ENCODE peak calls at places on chromosome 21, in five cellular contexts. Z is IMR-90, N is GM12878, Y is A549, J is K562. H is an unnamed sample.
A peak's percentile ranks its signal among the peaks of the same experiment; 100 is the strongest.

GRCh38 chr21:26756491-26757159 is 88.6 kb downstream of the ADAMTS1 start:
- DNase-seq in Z (peak; percentile 55), N (no peak), Y (no peak), J (no peak), H (no peak)

GRCh38 chr21:33817663-33818433 is 97.8 kb downstream of the ATP5PO start:
- DNase-seq in Z (no peak), N (no peak), Y (no peak), J (no peak), H (peak; percentile 42)

GRCh38 chr21:42704861-42705260 is 51.4 kb downstream of the PDE9A start:
- DNase-seq in Z (no peak), N (no peak), Y (no peak), J (no peak), H (no peak)

GRCh38 chr21:36065497-36066036 is 4.3 kb upstream of the CBR1 start:
- DNase-seq in Z (peak; percentile 65), N (no peak), Y (no peak), J (no peak), H (no peak)

GRCh38 chr21:33924766-33925100 is 9.1 kb upstream of the ATP5PO start:
- DNase-seq in Z (no peak), N (no peak), Y (no peak), J (peak; percentile 13), H (peak; percentile 32)

GRCh38 chr21:16117851-16118592 is 388.2 kb downstream of the USP25 start:
- DNase-seq in Z (peak; percentile 88), N (no peak), Y (no peak), J (no peak), H (no peak)

GRCh38 chr21:31213787-31214186 is 130.3 kb downstream of the TIAM1 start:
- DNase-seq in Z (no peak), N (no peak), Y (no peak), J (no peak), H (no peak)

GRCh38 chr21:28991861-28992525 is 684 bp downstream of the LTN1 start:
- DNase-seq in Z (no peak), N (no peak), Y (no peak), J (peak; percentile 31), H (no peak)

GRCh38 chr21:34133392-34133791 is 60.0 kb downstream of the MRPS6 start:
- DNase-seq in Z (no peak), N (no peak), Y (no peak), J (no peak), H (no peak)

GRCh38 chr21:18987515-18988026 is 584.0 kb upstream of the TMPRSS15 start:
- DNase-seq in Z (no peak), N (no peak), Y (no peak), J (no peak), H (no peak)

GRCh38 chr21:28253971-28254370 is 738.7 kb downstream of the LTN1 start:
- DNase-seq in Z (no peak), N (no peak), Y (no peak), J (no peak), H (no peak)

GRCh38 chr21:34205811-34206635 is 132.6 kb downstream of the MRPS6 start:
- DNase-seq in Z (no peak), N (peak; percentile 36), Y (no peak), J (no peak), H (no peak)

GRCh38 chr21:22421416-22422190 is 1423.4 kb downstream of the NCAM2 start:
- DNase-seq in Z (no peak), N (no peak), Y (no peak), J (no peak), H (no peak)

GRCh38 chr21:43343095-43343991 is 83.6 kb downstream of the SIK1 start:
- DNase-seq in Z (no peak), N (no peak), Y (peak; percentile 46), J (no peak), H (no peak)

GRCh38 chr21:36041910-36042309 is 18.4 kb downstream of the SETD4 start:
- DNase-seq in Z (no peak), N (no peak), Y (no peak), J (no peak), H (no peak)

GRCh38 chr21:39169906-39170305 is 13.3 kb downstream of the PSMG1 start:
- DNase-seq in Z (no peak), N (no peak), Y (no peak), J (no peak), H (no peak)

GRCh38 chr21:42734323-42734971 is 81.0 kb downstream of the PDE9A start:
- DNase-seq in Z (no peak), N (no peak), Y (peak; percentile 36), J (no peak), H (no peak)

GRCh38 chr21:25370311-25370744 is 237.0 kb downstream of the MRPL39 start:
- DNase-seq in Z (peak; percentile 99), N (no peak), Y (no peak), J (no peak), H (no peak)

GRCh38 chr21:42572906-42573495 is 59.3 kb downstream of the SLC37A1 start:
- DNase-seq in Z (no peak), N (no peak), Y (no peak), J (no peak), H (no peak)

GRCh38 chr21:24716306-24716918 is 890.9 kb downstream of the MRPL39 start:
- DNase-seq in Z (no peak), N (no peak), Y (no peak), J (no peak), H (no peak)

GRCh38 chr21:21018841-21019240 is 20.6 kb downstream of the NCAM2 start:
- DNase-seq in Z (no peak), N (no peak), Y (no peak), J (no peak), H (no peak)

GRCh38 chr21:35989185-35989735 is 71.1 kb downstream of the SETD4 start:
- DNase-seq in Z (no peak), N (no peak), Y (no peak), J (no peak), H (no peak)

GRCh38 chr21:39116761-39117425 is 66.4 kb downstream of the PSMG1 start:
- DNase-seq in Z (no peak), N (no peak), Y (no peak), J (no peak), H (no peak)

GRCh38 chr21:28627691-28628090 is 365.0 kb downstream of the LTN1 start:
- DNase-seq in Z (no peak), N (no peak), Y (no peak), J (no peak), H (no peak)

GRCh38 chr21:42459583-42460215 is 36.3 kb downstream of the RSPH1 start:
- DNase-seq in Z (no peak), N (no peak), Y (no peak), J (no peak), H (no peak)

GRCh38 chr21:34693192-34693810 is 24.5 kb downstream of the CLIC6 start:
- DNase-seq in Z (peak; percentile 74), N (no peak), Y (peak; percentile 28), J (peak; percentile 75), H (peak; percentile 63)

GRCh38 chr21:31162827-31163226 is 124.6 kb upstream of the KRTAP19-8 start:
- DNase-seq in Z (peak; percentile 70), N (no peak), Y (no peak), J (no peak), H (peak; percentile 50)

GRCh38 chr21:38455403-38455802 is 42.9 kb downstream of the ERG start:
- DNase-seq in Z (no peak), N (no peak), Y (no peak), J (no peak), H (no peak)

GRCh38 chr21:16418211-16418610 is 688.4 kb downstream of the USP25 start:
- DNase-seq in Z (no peak), N (no peak), Y (no peak), J (no peak), H (no peak)

GRCh38 chr21:43209575-43210453 is 41.0 kb downstream of the CRYAA start:
- DNase-seq in Z (peak; percentile 81), N (no peak), Y (peak; percentile 66), J (no peak), H (peak; percentile 23)

GRCh38 chr21:33901421-33902288 is 13.9 kb downstream of the ATP5PO start:
- DNase-seq in Z (peak; percentile 67), N (no peak), Y (no peak), J (no peak), H (peak; percentile 62)

GRCh38 chr21:29260461-29260860 is 38.3 kb upstream of the BACH1 start:
- DNase-seq in Z (no peak), N (no peak), Y (no peak), J (no peak), H (no peak)

GRCh38 chr21:41098481-41098880 is 69.5 kb upstream of the BACE2 start:
- DNase-seq in Z (no peak), N (no peak), Y (no peak), J (no peak), H (no peak)

GRCh38 chr21:41100826-41101550 is 67.0 kb upstream of the BACE2 start:
- DNase-seq in Z (no peak), N (no peak), Y (no peak), J (no peak), H (no peak)

GRCh38 chr21:41095983-41096382 is 72.0 kb upstream of the BACE2 start:
- DNase-seq in Z (no peak), N (no peak), Y (no peak), J (no peak), H (no peak)

GRCh38 chr21:41098076-41098475 is 69.9 kb upstream of the BACE2 start:
- DNase-seq in Z (no peak), N (no peak), Y (no peak), J (no peak), H (no peak)
- TF ChIP-seq RCOR1 in Z (no peak), N (no peak), Y (no peak), J (no peak), H (no peak)

DNA sequence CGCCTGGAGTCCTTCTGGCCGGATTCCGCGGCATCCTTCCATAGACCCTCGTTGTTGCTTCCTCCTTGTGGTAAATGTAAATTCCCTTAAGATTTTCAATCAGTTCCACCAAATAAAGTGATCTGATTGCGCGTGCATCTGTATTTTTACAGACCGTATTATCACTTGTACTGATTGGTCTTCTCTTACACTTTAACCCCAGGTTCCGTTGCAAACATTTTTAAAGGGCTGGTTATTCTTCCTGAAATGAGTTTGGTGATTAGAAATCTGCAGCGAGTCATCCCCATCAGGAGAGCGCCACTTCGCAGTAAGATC is 483 bp downstream of the YBEY start:
- DNase-seq in Z (no peak), N (no peak), Y (no peak), J (no peak), H (no peak)
- TF ChIP-seq RCOR1 in Z (no peak), N (no peak), Y (no peak), J (no peak), H (no peak)

DNA sequence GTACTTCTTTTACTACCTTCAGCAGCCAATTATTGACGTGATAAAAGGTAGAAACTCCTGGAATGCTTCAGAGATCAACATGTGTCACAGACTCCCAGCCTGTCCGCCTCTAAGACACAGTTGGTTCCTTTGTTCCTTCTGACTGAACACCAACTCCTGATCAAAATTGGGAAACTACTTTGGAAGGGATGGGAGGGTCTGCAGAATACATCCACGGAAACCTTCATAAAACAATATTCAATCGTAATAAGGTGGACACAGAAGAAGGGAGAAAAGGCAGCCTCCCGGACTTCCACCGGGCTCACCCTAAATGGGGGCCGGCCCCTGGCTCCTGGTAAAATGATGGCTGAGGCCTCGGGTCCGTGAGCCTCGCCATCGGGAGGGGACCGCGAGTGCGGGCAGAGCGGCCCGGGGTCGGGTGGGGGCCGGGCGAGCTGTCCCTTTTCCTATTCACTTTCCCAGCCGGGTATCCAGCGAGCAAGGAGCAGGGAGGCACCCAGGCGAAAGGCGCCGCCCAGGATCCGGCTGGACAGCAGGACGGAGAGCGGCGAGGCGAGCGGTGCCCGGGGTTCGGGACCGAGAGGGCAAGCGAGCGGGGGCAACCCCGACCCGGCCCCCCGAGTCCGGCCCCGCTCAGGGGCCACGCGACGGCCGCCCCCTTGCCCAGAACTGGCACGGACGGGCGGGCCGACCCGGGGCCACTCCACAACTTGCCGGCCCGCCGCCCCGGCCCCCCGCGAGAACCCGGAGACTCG is 802 bp downstream of the NRIP1 start:
- DNase-seq in Z (no peak), N (no peak), Y (peak; percentile 7), J (peak; percentile 49), H (peak; percentile 35)
- TF ChIP-seq RCOR1 in Z (no peak), N (no peak), Y (no peak), J (no peak), H (no peak)

GRCh38 chr21:32605469-32605868 is 6.7 kb downstream of the CFAP298 start:
- DNase-seq in Z (no peak), N (no peak), Y (no peak), J (no peak), H (no peak)
- TF ChIP-seq RCOR1 in Z (no peak), N (no peak), Y (no peak), J (no peak), H (no peak)